ENCODE peak calls at places on chromosome 4, in seven cellular contexts. M is HCT116; I is GM12878; Z is A549; P is pancreas; N is CD8-positive, alpha-beta T cell; V is activated B cell treated with CpG ODN at 0.5 μM for 24 hours. L is an unnamed sample.

GRCh38 chr4:27176881-27177280 is 316.2 kb downstream of the STIM2 start:
- ATAC-seq in M (no peak), I (no peak), Z (no peak), P (no peak), N (no peak), V (no peak), L (no peak)

GRCh38 chr4:108917255-108917654 is 154.4 kb upstream of the ETNPPL start:
- ATAC-seq in M (no peak), I (no peak), Z (no peak), P (no peak), N (no peak), V (no peak), L (no peak)

GRCh38 chr4:184645904-184646610 is 3.2 kb downstream of the CASP3 start:
- ATAC-seq in M (no peak), I (no peak), Z (no peak), P (no peak), N (no peak), V (no peak), L (no peak)

GRCh38 chr4:124650614-124651013 is 61.9 kb downstream of the ANKRD50 start:
- ATAC-seq in M (no peak), I (no peak), Z (no peak), P (no peak), N (no peak), V (no peak), L (no peak)

GRCh38 chr4:42348692-42349091 is 48.6 kb upstream of the SHISA3 start:
- ATAC-seq in M (no peak), I (no peak), Z (no peak), P (no peak), N (no peak), V (no peak), L (no peak)

GRCh38 chr4:118920247-118920646 is 31.6 kb downstream of the SYNPO2 start:
- ATAC-seq in M (no peak), I (no peak), Z (no peak), P (no peak), N (no peak), V (no peak), L (peak; percentile 58)

GRCh38 chr4:113823291-113823659 is 61.7 kb upstream of the CAMK2D start:
- ATAC-seq in M (no peak), I (peak; percentile 84), Z (no peak), P (no peak), N (no peak), V (no peak), L (no peak)

GRCh38 chr4:70613893-70614572 is 14.5 kb upstream of the ENAM start:
- ATAC-seq in M (no peak), I (peak; percentile 42), Z (no peak), P (no peak), N (no peak), V (peak; percentile 28), L (peak; percentile 36)

GRCh38 chr4:6848717-6849305 is 60.8 kb upstream of the TBC1D14 start:
- ATAC-seq in M (no peak), I (no peak), Z (no peak), P (no peak), N (no peak), V (no peak), L (no peak)

GRCh38 chr4:1604706-1605205 is 79.4 kb downstream of the FAM53A start:
- ATAC-seq in M (peak; percentile 20), I (peak; percentile 43), Z (no peak), P (no peak), N (peak; percentile 79), V (no peak), L (no peak)

GRCh38 chr4:112888617-112889016 is 160.8 kb upstream of the ANK2 start:
- ATAC-seq in M (no peak), I (peak; percentile 31), Z (no peak), P (no peak), N (no peak), V (no peak), L (no peak)

GRCh38 chr4:174524242-174524641 is 2.0 kb upstream of the HPGD start:
- ATAC-seq in M (no peak), I (no peak), Z (no peak), P (no peak), N (no peak), V (no peak), L (no peak)

DNA sequence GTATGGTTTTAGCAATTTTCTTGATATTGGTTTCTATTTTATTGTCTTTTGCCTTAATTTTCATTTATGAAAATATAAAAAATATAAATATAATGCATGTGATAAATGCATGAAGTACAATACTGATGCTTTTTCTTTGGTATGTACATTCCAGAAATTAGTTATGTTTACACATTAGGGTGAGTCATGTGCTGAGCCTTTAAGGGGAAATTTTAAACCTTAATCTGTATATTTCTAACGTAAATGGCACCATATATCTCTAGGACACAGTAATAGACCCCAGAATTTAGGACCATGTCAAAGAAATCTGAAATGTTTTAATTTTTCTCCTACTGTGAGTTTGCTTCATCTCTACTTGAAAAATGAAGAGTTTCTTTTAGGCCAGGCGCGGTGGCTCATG is 117.8 kb upstream of the SPRY1 start:
- ATAC-seq in M (no peak), I (no peak), Z (no peak), P (no peak), N (no peak), V (no peak), L (no peak)
- TF ChIP-seq CTCF in M (no peak), I (no peak), Z (no peak), P (no peak), N (no peak), V (no peak), L (no peak)

GRCh38 chr4:10593130-10593529 is 91.4 kb downstream of the CLNK start:
- ATAC-seq in M (peak; percentile 96), I (no peak), Z (no peak), P (no peak), N (no peak), V (no peak), L (no peak)
- TF ChIP-seq CTCF in M (peak; percentile 35), I (peak; percentile 1), Z (no peak), P (no peak), N (no peak), V (no peak), L (no peak)

DNA sequence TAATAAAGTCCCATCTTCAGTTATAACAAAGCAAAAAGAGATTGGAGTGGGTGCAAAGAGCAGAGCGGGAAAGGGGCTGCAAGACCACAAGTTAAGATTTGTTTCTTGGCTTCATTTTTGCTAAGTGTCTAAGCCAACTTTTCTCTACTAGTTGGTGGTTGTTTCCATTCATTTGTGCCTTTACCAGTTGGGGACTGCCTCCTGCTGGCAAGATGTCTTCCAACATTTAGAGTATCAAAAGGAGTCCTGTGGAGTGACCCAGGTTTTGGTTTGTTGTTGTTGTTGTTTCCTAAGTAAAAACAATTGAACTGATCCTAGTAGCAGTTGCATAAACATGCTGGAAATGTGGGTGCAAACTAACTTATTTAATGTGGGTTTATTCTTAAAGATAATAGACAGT is 121.1 kb downstream of the SPATA18 start:
- ATAC-seq in M (no peak), I (no peak), Z (no peak), P (no peak), N (no peak), V (no peak), L (no peak)
- TF ChIP-seq CTCF in M (peak; percentile 30), I (peak; percentile 25), Z (no peak), P (no peak), N (no peak), V (no peak), L (no peak)

DNA sequence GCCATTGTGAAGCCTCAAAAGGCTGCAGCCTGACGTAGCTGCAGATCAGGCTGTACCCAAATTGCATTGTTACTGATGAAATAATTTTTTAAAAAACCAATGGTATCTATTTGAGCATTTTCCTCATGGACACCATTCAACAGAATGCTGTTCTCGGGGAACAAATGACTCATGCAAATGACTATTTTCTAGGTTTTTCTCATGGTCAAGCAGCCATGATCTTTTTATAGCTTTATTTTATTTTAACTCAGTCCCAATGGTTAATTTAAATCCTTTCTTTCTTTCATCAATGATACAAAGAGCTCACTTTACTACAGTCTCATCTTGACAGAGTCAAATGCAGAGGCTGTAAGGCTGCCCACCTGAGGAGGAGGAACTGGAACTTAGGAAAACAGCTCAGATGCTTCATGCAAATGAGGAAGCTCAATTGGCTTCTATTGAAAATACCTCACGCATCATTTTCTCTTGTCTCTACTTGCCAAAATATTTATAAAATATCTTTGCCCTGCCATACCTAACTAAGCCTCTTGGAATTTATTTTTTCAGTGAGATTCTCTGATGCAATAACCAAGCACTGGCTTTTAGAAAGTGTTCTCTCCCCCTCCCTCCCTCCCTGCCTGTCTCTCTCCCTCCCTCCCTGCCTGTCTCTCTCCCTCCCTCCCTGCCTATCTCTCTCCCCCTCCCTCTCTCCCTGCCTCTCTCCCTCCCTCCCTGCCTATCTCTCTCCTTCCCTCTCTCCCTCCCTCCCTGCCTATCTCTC is 81.0 kb downstream of the SORBS2 start:
- ATAC-seq in M (no peak), I (peak; percentile 63), Z (no peak), P (no peak), N (no peak), V (peak; percentile 18), L (peak; percentile 87)
- TF ChIP-seq CTCF in M (no peak), I (no peak), Z (no peak), P (no peak), N (no peak), V (no peak), L (peak; percentile 29)

GRCh38 chr4:31108762-31109161 is 388.6 kb downstream of the PCDH7 start:
- ATAC-seq in M (peak; percentile 42), I (no peak), Z (no peak), P (no peak), N (no peak), V (no peak), L (no peak)
- TF ChIP-seq CTCF in M (no peak), I (no peak), Z (no peak), P (no peak), N (no peak), V (no peak), L (no peak)

GRCh38 chr4:7987148-7987989 is 47.7 kb upstream of the AFAP1 start:
- ATAC-seq in M (peak; percentile 95), I (peak; percentile 91), Z (peak; percentile 82), P (peak; percentile 72), N (peak; percentile 77), V (no peak), L (peak; percentile 67)
- TF ChIP-seq CTCF in M (peak; percentile 90), I (peak; percentile 86), Z (peak; percentile 76), P (peak; percentile 83), N (peak; percentile 76), V (no peak), L (peak; percentile 91)

GRCh38 chr4:2930821-2931764 is 32.1 kb downstream of the NOP14 start:
- ATAC-seq in M (peak; percentile 43), I (peak; percentile 1), Z (peak; percentile 30), P (peak; percentile 59), N (no peak), V (no peak), L (no peak)
- TF ChIP-seq CTCF in M (peak; percentile 41), I (no peak), Z (no peak), P (no peak), N (no peak), V (no peak), L (peak; percentile 14)

GRCh38 chr4:26108024-26108423 is 194.0 kb downstream of the SMIM20 start:
- ATAC-seq in M (no peak), I (no peak), Z (no peak), P (no peak), N (no peak), V (no peak), L (no peak)

GRCh38 chr4:26110493-26110892 is 196.5 kb downstream of the SMIM20 start:
- ATAC-seq in M (no peak), I (no peak), Z (no peak), P (no peak), N (no peak), V (no peak), L (no peak)

GRCh38 chr4:26105372-26105771 is 191.4 kb downstream of the SMIM20 start:
- ATAC-seq in M (no peak), I (no peak), Z (no peak), P (no peak), N (no peak), V (no peak), L (peak; percentile 63)

GRCh38 chr4:26104056-26104685 is 190.2 kb downstream of the SMIM20 start:
- ATAC-seq in M (no peak), I (peak; percentile 25), Z (no peak), P (no peak), N (no peak), V (no peak), L (no peak)

GRCh38 chr4:26105815-26106699 is 192.0 kb downstream of the SMIM20 start:
- ATAC-seq in M (no peak), I (no peak), Z (no peak), P (no peak), N (no peak), V (no peak), L (peak; percentile 78)
- TF ChIP-seq CTCF in M (no peak), I (no peak), Z (no peak), P (no peak), N (no peak), V (no peak), L (no peak)

L was measured in gastroesophageal sphincter.